ENCODE peak calls at places on chromosomes 5 and 9, in ten cellular contexts. N is HTR-8/SVneo; H is ovary; C is GM12865; S is Right ventricle myocardium inferior; I is psoas muscle; O is COR-L47; F is Right ventricle myocardium superior; V is amygdala; R is activated naive CD4-positive, alpha-beta T cell treated with anti-CD3 and anti-CD28 coated beads, Interleukin-2, amount 50 U/mL, for 16 hours. E is an unnamed sample.

GRCh38 chr9:34185778-34186551 is 7.1 kb downstream of the UBAP1 start:
- DNase-seq in S (no peak), H (no peak), I (no peak), C (peak; percentile 31), R (no peak), N (peak; percentile 32), O (peak; percentile 12), V (no peak), F (no peak), E (peak; percentile 63)

GRCh38 chr9:89919171-89919681 is 314.4 kb downstream of the GADD45G start:
- DNase-seq in N (no peak), V (no peak), F (peak; percentile 50), O (no peak), I (no peak), H (no peak), C (peak; percentile 57), R (peak; percentile 22), S (no peak), E (peak; percentile 95)

GRCh38 chr5:402615-403359 is 40.2 kb upstream of the EXOC3 start:
- DNase-seq in I (no peak), N (no peak), V (no peak), R (no peak), O (no peak), F (no peak), S (peak; percentile 55), C (peak; percentile 92), H (no peak), E (no peak)

GRCh38 chr5:147989239-147989638 is 74.5 kb upstream of the SPINK5 start:
- DNase-seq in H (no peak), I (no peak), S (no peak), V (no peak), R (no peak), F (no peak), C (no peak), N (no peak), O (no peak), E (no peak)

GRCh38 chr5:76691470-76692273 is 24.3 kb upstream of the F2R start:
- DNase-seq in S (no peak), I (no peak), V (no peak), H (no peak), O (no peak), F (no peak), N (no peak), R (no peak), C (peak; percentile 28), E (peak; percentile 53)

GRCh38 chr5:80762573-80762972 is 107.8 kb upstream of the DHFR start:
- DNase-seq in H (no peak), O (no peak), S (no peak), R (no peak), N (no peak), F (no peak), V (no peak), C (no peak), I (no peak), E (no peak)

GRCh38 chr5:124408738-124409453 is 337.5 kb downstream of the ZNF608 start:
- DNase-seq in F (no peak), C (no peak), I (no peak), N (no peak), S (no peak), V (no peak), H (no peak), R (no peak), O (no peak), E (peak; percentile 24)

GRCh38 chr9:71909887-71910601 is 949 bp downstream of the ABHD17B start:
- DNase-seq in R (peak; percentile 31), C (peak; percentile 44), I (peak; percentile 80), S (peak; percentile 81), V (peak; percentile 71), H (peak; percentile 75), F (peak; percentile 71), N (no peak), O (peak; percentile 40), E (peak; percentile 77)

GRCh38 chr5:136337788-136338187 is 27.6 kb downstream of the TRPC7 start:
- DNase-seq in N (no peak), R (no peak), V (no peak), H (no peak), I (no peak), O (no peak), F (no peak), S (no peak), C (no peak), E (peak; percentile 1)

GRCh38 chr5:138705567-138705966 is 47.7 kb upstream of the CTNNA1 start:
- DNase-seq in O (no peak), H (no peak), N (no peak), V (no peak), R (no peak), F (no peak), S (no peak), I (no peak), C (no peak), E (no peak)

GRCh38 chr9:15724006-15724405 is 171.2 kb downstream of the CCDC171 start:
- DNase-seq in F (no peak), I (no peak), R (no peak), H (no peak), O (no peak), V (no peak), N (no peak), C (no peak), S (no peak), E (no peak)

GRCh38 chr5:131406076-131406475 is 142.2 kb downstream of the CDC42SE2 start:
- DNase-seq in O (no peak), V (no peak), R (no peak), C (no peak), H (no peak), N (no peak), F (no peak), S (no peak), I (no peak), E (no peak)

GRCh38 chr9:12415361-12415760 is 277.8 kb upstream of the TYRP1 start:
- DNase-seq in R (no peak), I (no peak), F (no peak), N (no peak), O (no peak), H (no peak), V (no peak), C (no peak), S (no peak), E (no peak)

GRCh38 chr5:134578578-134579283 is 53.3 kb downstream of the JADE2 start:
- DNase-seq in F (no peak), R (no peak), I (peak; percentile 53), O (no peak), C (no peak), S (no peak), N (no peak), H (peak; percentile 26), V (no peak), E (no peak)

GRCh38 chr5:24059006-24059405 is 551.6 kb downstream of the PRDM9 start:
- DNase-seq in H (no peak), R (no peak), F (no peak), I (no peak), C (no peak), O (no peak), V (no peak), S (no peak), N (no peak), E (no peak)

GRCh38 chr5:98111686-98112085 is 661.8 kb upstream of the RGMB start:
- DNase-seq in O (no peak), C (no peak), V (no peak), S (no peak), N (no peak), H (no peak), I (no peak), F (no peak), R (no peak), E (peak; percentile 29)

GRCh38 chr5:9670371-9670770 is 40.2 kb upstream of the TAS2R1 start:
- DNase-seq in O (no peak), F (no peak), C (no peak), R (no peak), N (no peak), V (no peak), H (no peak), I (no peak), S (no peak), E (no peak)

GRCh38 chr5:105501315-105501714 is 1938.7 kb upstream of the NUDT12 start:
- DNase-seq in F (no peak), C (no peak), N (no peak), R (no peak), O (peak; percentile 20), V (no peak), H (no peak), I (no peak), S (no peak), E (peak; percentile 7)

GRCh38 chr5:51384281-51384840 is 1.1 kb downstream of the ISL1 start:
- DNase-seq in I (no peak), S (no peak), F (no peak), O (no peak), V (no peak), R (no peak), H (no peak), C (no peak), N (no peak), E (no peak)

GRCh38 chr5:61245936-61246335 is 83.7 kb upstream of the SMIM15 start:
- DNase-seq in V (peak; percentile 34), H (no peak), O (no peak), I (no peak), R (no peak), N (no peak), S (no peak), F (no peak), C (no peak), E (no peak)